ENCODE peak calls at places on chromosome 11, in four cellular contexts. A is neural progenitor cell, V is fibroblast of the conjunctiva, U is MM.1S. W is an unnamed sample.

GRCh38 chr11:72348250-72348649 is 86.1 kb downstream of the CLPB start:
- DNase-seq in A (no peak), V (no peak), U (no peak), W (no peak)

GRCh38 chr11:3820971-3821370 is 12.6 kb downstream of the PGAP2 start:
- DNase-seq in U (no peak), V (no peak), A (no peak), W (no peak)

GRCh38 chr11:73528420-73528819 is 69.5 kb downstream of the FAM168A start:
- DNase-seq in U (no peak), V (no peak), A (no peak), W (no peak)

GRCh38 chr11:93196816-93197382 is 892 bp downstream of the SLC36A4 start:
- DNase-seq in U (no peak), A (no peak), V (peak; percentile 6), W (no peak)

GRCh38 chr11:82462588-82462987 is 271.1 kb downstream of the FAM181B start:
- DNase-seq in U (no peak), A (no peak), V (no peak), W (no peak)

GRCh38 chr11:396948-397548 is 3.0 kb downstream of the PKP3 start:
- DNase-seq in V (peak; percentile 31), A (no peak), U (peak; percentile 55), W (no peak)

GRCh38 chr11:74570266-74571061 is 21.9 kb upstream of the POLD3 start:
- DNase-seq in V (peak; percentile 26), A (peak; percentile 70), U (peak; percentile 41), W (no peak)

GRCh38 chr11:66546368-66546965 is at the start of gene ACTN3:
- DNase-seq in V (no peak), A (peak; percentile 88), U (no peak), W (peak; percentile 87)

GRCh38 chr11:118102721-118103261 is 16.0 kb upstream of the SMIM35 start:
- DNase-seq in U (no peak), V (no peak), A (no peak), W (no peak)

GRCh38 chr11:129894281-129895125 is 875 bp downstream of the NFRKB start:
- DNase-seq in U (peak; percentile 27), V (no peak), A (no peak), W (no peak)

GRCh38 chr11:257766-258493 is 20.3 kb upstream of the NLRP6 start:
- DNase-seq in U (no peak), A (no peak), V (no peak), W (no peak)

GRCh38 chr11:28981331-28981865 is 873.2 kb downstream of the METTL15 start:
- DNase-seq in V (peak; percentile 3), A (no peak), U (no peak), W (no peak)

GRCh38 chr11:76424379-76424778 is 20.4 kb upstream of the EMSY start:
- DNase-seq in V (no peak), U (peak; percentile 72), A (no peak), W (no peak)

GRCh38 chr11:6260207-6260726 is 629 bp downstream of the CCKBR start:
- DNase-seq in A (no peak), U (no peak), V (no peak), W (no peak)